ENCODE peak calls at places on chromosomes 11 and 22, in five cellular contexts. L is smooth muscle cell of the brain vasculature, P is HS-5, A is posterior vena cava, Z is COR-L47. U is an unnamed sample.
A peak's percentile ranks its signal among the peaks of the same experiment; 100 is the strongest.

GRCh38 chr22:49162841-49163240 is 664.8 kb downstream of the BRD1 start:
- DNase-seq in L (no peak), P (no peak), A (no peak), Z (no peak), U (no peak)

GRCh38 chr22:46293591-46294260 is 2.9 kb upstream of the GTSE1 start:
- DNase-seq in L (peak; percentile 44), P (no peak), A (no peak), Z (no peak), U (no peak)

GRCh38 chr11:36116161-36116560 is 172.3 kb downstream of the LDLRAD3 start:
- DNase-seq in L (no peak), P (no peak), A (no peak), Z (no peak), U (no peak)

GRCh38 chr11:36451681-36452080 is 58.4 kb downstream of the TRAF6 start:
- DNase-seq in L (no peak), P (no peak), A (no peak), Z (no peak), U (no peak)

GRCh38 chr11:35822815-35823495 is 120.9 kb upstream of the LDLRAD3 start:
- DNase-seq in L (no peak), P (no peak), A (no peak), Z (no peak), U (no peak)

GRCh38 chr22:48900626-48901025 is 927.0 kb downstream of the BRD1 start:
- DNase-seq in L (no peak), P (no peak), A (no peak), Z (no peak), U (no peak)

GRCh38 chr11:2591805-2592204 is 108.0 kb downstream of the KCNQ1OT1 start:
- DNase-seq in L (no peak), P (no peak), A (peak; percentile 75), Z (no peak), U (no peak)

GRCh38 chr11:1502168-1502955 is 15.8 kb upstream of the MOB2 start:
- DNase-seq in L (no peak), P (no peak), A (no peak), Z (no peak), U (no peak)

GRCh38 chr11:114209904-114210303 is 86.3 kb upstream of the NNMT start:
- DNase-seq in L (no peak), P (no peak), A (no peak), Z (no peak), U (peak; percentile 71)

GRCh38 chr11:87180743-87181142 is 143.0 kb downstream of the TMEM135 start:
- DNase-seq in L (no peak), P (no peak), A (no peak), Z (no peak), U (no peak)

GRCh38 chr22:23397618-23398567 is 182.2 kb downstream of the IGLL1 start:
- DNase-seq in L (no peak), P (no peak), A (peak; percentile 72), Z (no peak), U (no peak)

GRCh38 chr11:66478823-66479740 is 1.2 kb upstream of the DPP3 start:
- DNase-seq in L (no peak), P (no peak), A (no peak), Z (no peak), U (peak; percentile 4)

GRCh38 chr11:57751676-57752253 is at the start of gene BTBD18:
- DNase-seq in L (no peak), P (no peak), A (no peak), Z (peak; percentile 31), U (peak; percentile 25)

GRCh38 chr22:46084943-46085830 is 65.1 kb upstream of the PPARA start:
- DNase-seq in L (no peak), P (no peak), A (peak; percentile 96), Z (peak; percentile 75), U (no peak)

GRCh38 chr11:60872952-60873524 is 5.7 kb downstream of the ZP1 start:
- DNase-seq in L (peak; percentile 89), P (peak; percentile 86), A (peak; percentile 76), Z (no peak), U (peak; percentile 27)

GRCh38 chr22:35987487-35987886 is 41.1 kb downstream of the RBFOX2 start:
- DNase-seq in L (no peak), P (no peak), A (no peak), Z (no peak), U (no peak)

GRCh38 chr11:75884321-75884720 is 69.3 kb downstream of the UVRAG start:
- DNase-seq in L (no peak), P (no peak), A (no peak), Z (no peak), U (no peak)

GRCh38 chr22:31036671-31037550 is 44.2 kb upstream of the SMTN start:
- DNase-seq in L (no peak), P (no peak), A (peak; percentile 82), Z (no peak), U (no peak)

GRCh38 chr11:76232026-76232665 is 25.8 kb upstream of the WNT11 start:
- DNase-seq in L (no peak), P (no peak), A (no peak), Z (no peak), U (no peak)

GRCh38 chr11:83691387-83692088 is 405.4 kb upstream of the CCDC90B start:
- DNase-seq in L (no peak), P (no peak), A (no peak), Z (no peak), U (no peak)

GRCh38 chr11:112248216-112248615 is 12.4 kb downstream of the PLET1 start:
- DNase-seq in L (no peak), P (no peak), A (no peak), Z (no peak), U (no peak)